ENCODE peak calls at places on chromosomes 2 and 18, in eight cellular contexts. J is GF-D8, O is HuH-7, T is heart right ventricle, K is prostate gland, E is NAMALWA, W is mammary epithelial cell, R is AG09319. C is an unnamed sample.

GRCh38 chr2:222964632-222965031 is 87.4 kb upstream of the KCNE4 start:
- DNase-seq in J (no peak), O (no peak), T (no peak), K (no peak), E (no peak), W (no peak), R (no peak), C (no peak)

GRCh38 chr2:164933751-164934189 is 21.6 kb downstream of the SLC38A11 start:
- DNase-seq in J (no peak), O (no peak), T (no peak), K (no peak), E (no peak), W (no peak), R (no peak), C (no peak)

GRCh38 chr2:106638043-106638442 is 150.9 kb downstream of the CD8B2 start:
- DNase-seq in J (no peak), O (no peak), T (no peak), K (no peak), E (peak), W (no peak), R (no peak), C (no peak)

GRCh38 chr18:13185675-13186198 is 32.8 kb upstream of the LDLRAD4 start:
- DNase-seq in J (no peak), O (no peak), T (peak), K (no peak), E (no peak), W (no peak), R (no peak), C (no peak)

GRCh38 chr2:190467575-190468083 is 59.5 kb downstream of the MFSD6 start:
- DNase-seq in J (no peak), O (no peak), T (no peak), K (no peak), E (peak), W (no peak), R (peak), C (no peak)

GRCh38 chr18:27685071-27685470 is 491.9 kb downstream of the CDH2 start:
- DNase-seq in J (no peak), O (no peak), T (no peak), K (no peak), E (no peak), W (no peak), R (no peak), C (no peak)

GRCh38 chr2:120014231-120014990 is 1.5 kb downstream of the EPB41L5 start:
- DNase-seq in J (no peak), O (no peak), T (no peak), K (no peak), E (no peak), W (peak), R (no peak), C (no peak)

GRCh38 chr2:1230155-1230893 is 182.9 kb upstream of the TPO start:
- DNase-seq in J (no peak), O (no peak), T (no peak), K (no peak), E (no peak), W (no peak), R (no peak), C (no peak)

GRCh38 chr2:96546321-96546720 is 9.8 kb downstream of the ARID5A start:
- DNase-seq in J (no peak), O (no peak), T (no peak), K (no peak), E (no peak), W (no peak), R (no peak), C (no peak)

GRCh38 chr2:241767464-241768250 is 9.0 kb upstream of the GAL3ST2 start:
- DNase-seq in J (no peak), O (peak), T (peak), K (no peak), E (no peak), W (no peak), R (no peak), C (peak)

GRCh38 chr18:79852561-79853302 is 55.0 kb downstream of the KCNG2 start:
- DNase-seq in J (no peak), O (no peak), T (no peak), K (no peak), E (no peak), W (no peak), R (no peak), C (no peak)